ENCODE peak calls at places on chromosomes 11 and 22, in four cellular contexts. D, C, W and Y are unnamed samples.

GRCh38 chr11:100557830-100558611 is 129.1 kb upstream of the ARHGAP42 start:
- DNase-seq in D (no peak), C (no peak), W (peak; percentile 52), Y (no peak)

GRCh38 chr11:77191823-77192495 is 63.9 kb downstream of the MYO7A start:
- DNase-seq in D (no peak), C (peak; percentile 77), W (peak; percentile 25), Y (peak; percentile 24)

GRCh38 chr22:30860176-30861105 is 108.1 kb downstream of the MORC2 start:
- DNase-seq in D (no peak), C (no peak), W (no peak), Y (no peak)

GRCh38 chr22:46737976-46738641 is at the start of gene CERK:
- DNase-seq in D (peak; percentile 81), C (peak; percentile 81), W (peak; percentile 75), Y (no peak)

GRCh38 chr11:126452256-126452655 is 96.8 kb downstream of the ST3GAL4 start:
- DNase-seq in D (no peak), C (no peak), W (no peak), Y (no peak)

GRCh38 chr11:57530215-57530595 is 349 bp downstream of the TIMM10 start:
- DNase-seq in D (no peak), C (no peak), W (no peak), Y (no peak)

GRCh38 chr22:20166703-20167102 is 15.8 kb upstream of the CCDC188 start:
- DNase-seq in D (no peak), C (no peak), W (no peak), Y (no peak)

GRCh38 chr11:130418756-130419155 is 9.7 kb downstream of the ADAMTS8 start:
- DNase-seq in D (no peak), C (no peak), W (peak; percentile 32), Y (no peak)

GRCh38 chr11:40281055-40281580 is 1178.3 kb downstream of the LRRC4C start:
- DNase-seq in D (no peak), C (no peak), W (peak; percentile 55), Y (no peak)

GRCh38 chr11:92789761-92790160 is 179.7 kb upstream of the MTNR1B start:
- DNase-seq in D (no peak), C (no peak), W (no peak), Y (no peak)

GRCh38 chr11:1553808-1554594 is 18.1 kb downstream of the DUSP8 start:
- DNase-seq in D (no peak), C (peak; percentile 77), W (no peak), Y (no peak)

GRCh38 chr11:79095424-79095823 is 345.4 kb downstream of the TENM4 start:
- DNase-seq in D (no peak), C (no peak), W (no peak), Y (no peak)

GRCh38 chr11:3189193-3189843 is 24.2 kb upstream of the OSBPL5 start:
- DNase-seq in D (no peak), C (no peak), W (no peak), Y (no peak)

GRCh38 chr22:24030186-24030702 is 19.1 kb downstream of the CABIN1 start:
- DNase-seq in D (no peak), C (no peak), W (no peak), Y (no peak)

GRCh38 chr11:34682822-34683221 is 61.9 kb downstream of the EHF start:
- DNase-seq in D (no peak), C (no peak), W (no peak), Y (no peak)

GRCh38 chr11:125390949-125391348 is 105.1 kb downstream of the FEZ1 start:
- DNase-seq in D (no peak), C (no peak), W (no peak), Y (no peak)

GRCh38 chr11:18599739-18600230 is at the start of gene MISFA:
- DNase-seq in D (no peak), C (no peak), W (no peak), Y (no peak)

GRCh38 chr11:126415669-126416420 is 60.4 kb downstream of the ST3GAL4 start:
- DNase-seq in D (peak; percentile 86), C (peak; percentile 67), W (no peak), Y (no peak)

GRCh38 chr11:124846058-124846719 is 19.0 kb upstream of the ROBO3 start:
- DNase-seq in D (no peak), C (no peak), W (no peak), Y (no peak)

GRCh38 chr11:107385361-107385982 is 72.2 kb downstream of the CWF19L2 start:
- DNase-seq in D (no peak), C (no peak), W (peak; percentile 13), Y (no peak)

GRCh38 chr11:43632171-43632570 is 48.4 kb upstream of the HSD17B12 start:
- DNase-seq in D (no peak), C (no peak), W (peak; percentile 26), Y (no peak)

GRCh38 chr11:43574949-43575915 is 105.3 kb upstream of the HSD17B12 start:
- DNase-seq in D (no peak), C (no peak), W (peak; percentile 25), Y (no peak)

GRCh38 chr11:93487032-93487483 is 56.1 kb downstream of the SMCO4 start:
- DNase-seq in D (no peak), C (no peak), W (no peak), Y (no peak)

GRCh38 chr22:45397806-45398205 is 15.6 kb downstream of the SMC1B start:
- DNase-seq in D (no peak), C (no peak), W (no peak), Y (no peak)

GRCh38 chr11:19258651-19259230 is 18.0 kb upstream of the E2F8 start:
- DNase-seq in D (no peak), C (no peak), W (no peak), Y (no peak)

GRCh38 chr22:38419121-38419863 is 35.7 kb downstream of the KCNJ4 start:
- DNase-seq in D (no peak), C (no peak), W (no peak), Y (no peak)

GRCh38 chr11:133919330-133920108 is 37.2 kb downstream of the IGSF9B start:
- DNase-seq in D (no peak), C (no peak), W (no peak), Y (no peak)

GRCh38 chr11:72788250-72788649 is 5.6 kb downstream of the STARD10 start:
- DNase-seq in D (no peak), C (no peak), W (no peak), Y (no peak)

GRCh38 chr22:39773976-39774539 is 119.5 kb downstream of the ENTHD1 start:
- DNase-seq in D (no peak), C (no peak), W (no peak), Y (peak; percentile 44)
- H3K4me3 ChIP-seq in D (no peak overlapping the region), C (no peak overlapping the region), W (no peak overlapping the region), Y (no peak overlapping the region)

DNA sequence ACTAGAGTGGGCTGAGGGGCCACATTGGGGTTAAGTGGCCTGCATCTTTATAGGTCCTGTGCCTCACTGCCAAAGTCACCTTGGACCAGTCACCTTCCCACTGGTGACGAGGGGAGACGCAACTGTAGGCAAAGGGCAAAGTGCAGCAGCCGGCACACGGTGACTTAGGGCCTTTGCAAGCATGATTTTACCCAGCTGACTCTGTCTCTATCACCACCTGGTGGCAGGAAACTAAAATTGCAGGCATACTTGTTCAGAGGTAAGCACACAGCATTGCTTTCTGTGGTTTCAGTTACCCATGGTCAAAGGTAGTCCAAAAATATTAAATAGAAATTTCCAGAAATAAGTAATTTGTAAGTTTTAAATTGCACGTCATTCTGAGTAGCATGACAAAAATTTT is 1164.4 kb downstream of the BRD1 start:
- DNase-seq in D (no peak), C (no peak), W (no peak), Y (no peak)
- TF ChIP-seq CTCF in D (no peak), C (no peak), W (peak; percentile 20), Y (peak; percentile 52)

DNA sequence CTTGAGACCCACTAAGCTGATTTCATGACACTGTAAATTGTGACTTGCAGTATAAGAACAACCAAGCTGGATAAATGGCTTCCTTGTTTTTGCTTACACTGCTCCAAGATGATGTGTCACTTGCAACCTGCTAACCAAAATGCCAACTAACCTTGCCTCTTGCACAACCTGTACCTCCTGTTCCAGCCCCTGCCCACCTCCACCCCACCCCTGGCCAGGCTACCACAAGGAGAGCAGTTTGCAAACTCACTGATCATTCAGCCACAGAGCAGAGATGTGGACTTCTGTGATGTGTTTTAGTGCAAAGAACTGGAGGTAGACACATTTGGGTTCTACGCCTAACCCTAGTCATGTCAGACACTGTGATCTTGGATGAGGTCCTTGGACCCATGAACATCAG is 4.3 kb upstream of the APOL6 start:
- DNase-seq in D (no peak), C (no peak), W (no peak), Y (no peak)
- H3K4me3 ChIP-seq in D (no peak overlapping the region), C (no peak overlapping the region), W (no peak overlapping the region), Y (no peak overlapping the region)

GRCh38 chr11:69644071-69644961 is 3.4 kb downstream of the CCND1 start:
- DNase-seq in D (peak; percentile 82), C (peak; percentile 90), W (peak; percentile 96), Y (no peak)

GRCh38 chr11:69642549-69642912 is 1.6 kb downstream of the CCND1 start:
- DNase-seq in D (no peak), C (no peak), W (no peak), Y (no peak)

GRCh38 chr11:69644962-69645675 is 4.2 kb downstream of the CCND1 start:
- DNase-seq in D (no peak), C (no peak), W (no peak), Y (no peak)

GRCh38 chr11:69642913-69643632 is 2.1 kb downstream of the CCND1 start:
- DNase-seq in D (peak; percentile 77), C (peak; percentile 77), W (peak; percentile 84), Y (peak; percentile 26)

GRCh38 chr11:69643646-69644045 is 2.7 kb downstream of the CCND1 start:
- DNase-seq in D (no peak), C (no peak), W (no peak), Y (no peak)
- TF ChIP-seq CTCF in D (no peak), C (no peak), W (no peak), Y (no peak)

GRCh38 chr22:25062378-25063095 is 110.0 kb downstream of the KIAA1671 start:
- DNase-seq in D (no peak), C (no peak), W (no peak), Y (no peak)
- H3K4me3 ChIP-seq in D (no peak overlapping the region), C (no peak overlapping the region), W (no peak overlapping the region), Y (no peak overlapping the region)